ENCODE peak calls at places on chromosome 14, in five cellular contexts. D, W, Y, E and L are unnamed samples.
A peak's percentile ranks its signal among the peaks of the same experiment; 100 is the strongest.

GRCh38 chr14:91374287-91374880 is 43.2 kb downstream of the CCDC88C start:
- DNase-seq in D (no peak), W (no peak), Y (no peak), E (no peak), L (no peak)

GRCh38 chr14:95815226-95815690 is 61.4 kb upstream of the TUNAR start:
- DNase-seq in D (no peak), W (no peak), Y (no peak), E (no peak), L (no peak)

GRCh38 chr14:80213602-80214001 is 2.3 kb upstream of the DIO2 start:
- DNase-seq in D (no peak), W (peak; percentile 43), Y (peak; percentile 56), E (peak; percentile 90), L (peak; percentile 89)

GRCh38 chr14:75406102-75406501 is 21.7 kb upstream of the JDP2 start:
- DNase-seq in D (no peak), W (no peak), Y (no peak), E (no peak), L (no peak)

GRCh38 chr14:95483843-95484165 is 32.6 kb downstream of the SYNE3 start:
- DNase-seq in D (no peak), W (no peak), Y (no peak), E (no peak), L (no peak)

GRCh38 chr14:65536781-65537423 is 124.4 kb downstream of the FUT8 start:
- DNase-seq in D (no peak), W (no peak), Y (no peak), E (no peak), L (no peak)

GRCh38 chr14:34461334-34462131 is 507 bp downstream of the SPTSSA start:
- DNase-seq in D (peak; percentile 58), W (peak; percentile 77), Y (peak; percentile 47), E (peak; percentile 76), L (peak; percentile 55)

GRCh38 chr14:60656755-60657608 is 7.7 kb upstream of the SIX1 start:
- DNase-seq in D (peak; percentile 68), W (peak; percentile 51), Y (peak; percentile 68), E (peak; percentile 83), L (peak; percentile 76)

GRCh38 chr14:21960636-21961035 is 287.0 kb upstream of the OR4E1 start:
- DNase-seq in D (no peak), W (no peak), Y (no peak), E (no peak), L (no peak)

GRCh38 chr14:96421236-96421635 is 29.3 kb downstream of the AK7 start:
- DNase-seq in D (no peak), W (no peak), Y (no peak), E (no peak), L (peak; percentile 16)

GRCh38 chr14:25132734-25133422 is 82.9 kb upstream of the STXBP6 start:
- DNase-seq in D (peak; percentile 62), W (peak; percentile 65), Y (peak; percentile 48), E (peak; percentile 81), L (peak; percentile 69)

GRCh38 chr14:25048170-25049126 is 1.5 kb downstream of the STXBP6 start:
- DNase-seq in D (no peak), W (peak; percentile 46), Y (peak; percentile 87), E (peak; percentile 97), L (peak; percentile 84)

GRCh38 chr14:102927878-102928411 is 5.5 kb downstream of the AMN start:
- DNase-seq in D (no peak), W (peak; percentile 53), Y (no peak), E (peak; percentile 26), L (no peak)

GRCh38 chr14:102928412-102929348 is 6.2 kb downstream of the AMN start:
- DNase-seq in D (peak; percentile 66), W (peak; percentile 97), Y (peak; percentile 30), E (peak; percentile 55), L (peak; percentile 29)

GRCh38 chr14:102930138-102930752 is 7.8 kb downstream of the AMN start:
- DNase-seq in D (no peak), W (no peak), Y (no peak), E (peak; percentile 49), L (no peak)

GRCh38 chr14:102930753-102931579 is 8.5 kb downstream of the AMN start:
- DNase-seq in D (no peak), W (peak; percentile 59), Y (peak; percentile 58), E (peak; percentile 41), L (no peak)

GRCh38 chr14:102929349-102930137 is 7.1 kb downstream of the AMN start:
- DNase-seq in D (no peak), W (no peak), Y (no peak), E (peak; percentile 39), L (no peak)
- H3K4me3 ChIP-seq in D (peak overlapping the region; percentile 82), W (peak overlapping the region; percentile 60), Y (peak overlapping the region; percentile 2), E (no peak overlapping the region), L (no peak overlapping the region)

GRCh38 chr14:67999693-68000384 is 180.3 kb downstream of the RAD51B start:
- DNase-seq in D (no peak), W (no peak), Y (peak; percentile 96), E (peak; percentile 79), L (peak; percentile 67)
- H3K4me3 ChIP-seq in D (no peak overlapping the region), W (no peak overlapping the region), Y (peak overlapping the region; percentile 12), E (peak overlapping the region; percentile 60), L (no peak overlapping the region)

DNA sequence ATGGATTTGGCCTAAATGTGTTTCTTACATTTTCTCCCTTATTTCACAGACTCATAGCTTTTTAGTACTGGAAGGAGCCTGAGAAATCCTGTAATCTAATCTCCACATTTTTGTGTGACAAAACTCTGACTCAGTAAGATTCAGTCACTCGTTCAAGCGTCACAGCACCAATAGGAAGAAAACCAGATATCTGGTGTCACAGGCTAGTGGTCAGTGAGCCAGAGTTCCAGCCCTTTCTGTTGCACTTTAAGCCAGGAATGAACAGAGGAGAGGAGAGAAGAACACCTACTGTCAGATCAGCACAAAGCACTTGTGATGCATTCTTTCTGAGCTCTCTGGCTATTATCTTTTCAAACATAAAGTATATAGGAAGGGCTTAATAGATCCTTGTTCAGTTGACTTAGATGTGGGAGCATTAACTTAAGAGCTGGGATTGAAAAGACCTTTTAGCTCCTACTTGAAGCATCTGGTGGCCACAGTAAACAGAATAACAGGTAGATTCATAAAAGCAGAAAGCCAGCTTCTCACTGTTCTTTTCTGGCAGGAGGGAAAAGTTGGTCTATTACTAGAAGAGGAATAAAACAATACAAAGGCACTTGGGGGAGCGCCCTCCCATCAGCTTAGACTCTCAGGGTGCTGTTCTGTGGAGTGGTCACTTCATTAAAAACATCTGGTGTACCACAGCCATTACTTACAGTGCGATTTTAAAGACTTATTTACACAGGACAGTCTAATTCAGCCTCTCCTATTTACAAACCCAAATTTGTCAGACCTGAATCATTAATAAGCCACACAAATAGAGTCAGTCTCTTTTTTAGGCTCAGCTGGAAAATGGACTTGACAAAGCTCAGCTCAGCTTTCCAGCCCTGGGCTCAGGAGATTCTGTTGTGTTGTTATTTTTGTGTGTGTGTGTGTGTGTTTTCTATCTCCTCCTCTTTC is 12.2 kb upstream of the NID2 start:
- DNase-seq in D (no peak), W (no peak), Y (peak; percentile 96), E (peak; percentile 96), L (peak; percentile 96)
- H3K4me3 ChIP-seq in D (no peak overlapping the region), W (no peak overlapping the region), Y (no peak overlapping the region), E (peak overlapping the region; percentile 27), L (no peak overlapping the region)

DNA sequence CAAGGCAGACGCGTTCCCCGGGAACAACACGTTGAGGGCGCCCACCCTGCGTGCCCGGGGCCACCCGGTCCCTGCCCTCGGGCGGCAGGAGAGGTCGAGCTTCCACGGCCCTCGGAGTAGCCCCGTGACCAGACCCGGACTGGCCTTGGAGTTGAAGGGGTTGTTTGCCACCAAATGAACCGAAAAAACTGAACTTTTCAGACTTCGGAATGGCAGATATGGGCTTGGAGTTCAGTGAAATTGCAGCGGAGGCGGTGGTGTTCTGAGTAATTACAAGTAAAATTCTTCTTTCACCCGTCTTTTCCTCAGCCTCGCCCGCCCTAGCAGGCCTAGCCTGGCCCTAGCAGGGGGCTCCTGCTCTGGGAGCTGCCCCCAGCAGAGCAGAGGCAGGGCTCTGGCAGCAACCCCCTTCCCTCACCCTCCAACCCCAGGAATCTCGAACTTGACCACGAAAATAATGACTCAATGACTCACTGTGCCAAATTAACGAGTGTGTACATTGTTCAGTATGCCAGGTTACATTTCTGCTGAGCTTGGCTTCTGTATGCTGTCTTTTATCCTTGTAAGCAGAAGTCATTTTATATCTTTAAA is 1.1 kb downstream of the PAPLN start:
- DNase-seq in D (no peak), W (no peak), Y (peak; percentile 88), E (peak; percentile 77), L (peak; percentile 85)
- H3K4me3 ChIP-seq in D (peak overlapping the region; percentile 86), W (peak overlapping the region; percentile 32), Y (peak overlapping the region; percentile 37), E (peak overlapping the region; percentile 57), L (peak overlapping the region; percentile 56)